ENCODE peak calls at places on chromosome 2, in six cellular contexts. One of them, this sample, is unnamed. For H3K4me1, the result is how much of the 10 kb centered on the place peaks cover.

GRCh38 chr2:190215620-190216019 is 104.0 kb downstream of the HIBCH start:
- DNase-seq in HCT116: no peak
- DNase-seq in SK-N-SH: peak
- DNase-seq in hepatocyte: no peak
- DNase-seq in HepG2: no peak
- DNase-seq in GM23338: peak
- DNase-seq in this sample: peak

GRCh38 chr2:190435031-190435677 is 27.0 kb downstream of the MFSD6 start:
- DNase-seq in HCT116: no peak
- DNase-seq in SK-N-SH: no peak
- DNase-seq in hepatocyte: no peak
- DNase-seq in HepG2: no peak
- DNase-seq in GM23338: no peak
- DNase-seq in this sample: no peak

GRCh38 chr2:43576983-43577892 is 18.6 kb downstream of the THADA start:
- DNase-seq in HCT116: no peak
- DNase-seq in SK-N-SH: peak
- DNase-seq in hepatocyte: peak
- DNase-seq in HepG2: peak
- DNase-seq in GM23338: peak
- DNase-seq in this sample: peak

GRCh38 chr2:33363599-33364300 is 112.7 kb upstream of the RASGRP3 start:
- DNase-seq in HCT116: no peak
- DNase-seq in SK-N-SH: no peak
- DNase-seq in hepatocyte: no peak
- DNase-seq in HepG2: no peak
- DNase-seq in GM23338: no peak
- DNase-seq in this sample: no peak

GRCh38 chr2:54632733-54633692 is 90.4 kb upstream of the EML6 start:
- DNase-seq in HCT116: no peak
- DNase-seq in SK-N-SH: no peak
- DNase-seq in hepatocyte: no peak
- DNase-seq in HepG2: no peak
- DNase-seq in GM23338: no peak
- DNase-seq in this sample: no peak

GRCh38 chr2:12412898-12413305 is 303.8 kb upstream of the TRIB2 start:
- DNase-seq in HCT116: no peak
- DNase-seq in SK-N-SH: peak
- DNase-seq in hepatocyte: no peak
- DNase-seq in HepG2: no peak
- DNase-seq in GM23338: no peak
- DNase-seq in this sample: no peak

GRCh38 chr2:59112258-59112657 is 871.1 kb upstream of the FANCL start:
- DNase-seq in HCT116: no peak
- DNase-seq in SK-N-SH: no peak
- DNase-seq in hepatocyte: no peak
- DNase-seq in HepG2: no peak
- DNase-seq in GM23338: no peak
- DNase-seq in this sample: no peak

GRCh38 chr2:71696381-71696780 is 243.0 kb downstream of the DYSF start:
- DNase-seq in HCT116: no peak
- DNase-seq in SK-N-SH: no peak
- DNase-seq in hepatocyte: no peak
- DNase-seq in HepG2: no peak
- DNase-seq in GM23338: no peak
- DNase-seq in this sample: no peak

GRCh38 chr2:110101911-110102774 is 13.5 kb downstream of the MALL start:
- DNase-seq in HCT116: no peak
- DNase-seq in SK-N-SH: peak
- DNase-seq in hepatocyte: no peak
- DNase-seq in HepG2: no peak
- DNase-seq in GM23338: no peak
- DNase-seq in this sample: no peak

GRCh38 chr2:215447056-215447455 is 11.2 kb upstream of the FN1 start:
- DNase-seq in HCT116: no peak
- DNase-seq in SK-N-SH: no peak
- DNase-seq in hepatocyte: no peak
- DNase-seq in HepG2: no peak
- DNase-seq in GM23338: no peak
- DNase-seq in this sample: no peak

DNA sequence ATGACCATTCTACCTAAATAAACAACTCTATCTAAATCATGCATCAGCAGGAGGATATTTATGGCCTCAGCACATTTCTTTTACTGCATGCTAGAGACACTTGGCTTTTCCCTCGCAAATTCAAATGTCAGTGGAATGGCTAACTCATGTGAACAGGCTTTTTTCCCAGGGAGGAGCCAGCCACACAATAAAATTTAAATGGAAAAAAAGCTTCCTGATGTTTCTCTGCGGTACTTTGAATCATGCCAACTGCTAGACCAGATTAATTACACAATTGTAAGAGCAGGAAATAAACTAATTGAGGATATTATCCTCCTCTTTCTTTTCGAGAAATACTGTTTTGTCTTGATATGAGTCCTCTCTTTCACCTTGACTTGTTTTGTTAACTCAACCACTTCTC is 676.3 kb downstream of the IRS1 start:
- DNase-seq in HCT116: no peak
- DNase-seq in SK-N-SH: no peak
- DNase-seq in hepatocyte: peak
- DNase-seq in HepG2: no peak
- DNase-seq in GM23338: no peak
- DNase-seq in this sample: no peak
- H3K4me1 ChIP-seq in HCT116: half or more
- H3K4me1 ChIP-seq in SK-N-SH: under half
- H3K4me1 ChIP-seq in hepatocyte: under half
- H3K4me1 ChIP-seq in HepG2: under half
- H3K4me1 ChIP-seq in GM23338: under half
- H3K4me1 ChIP-seq in this sample: under half

DNA sequence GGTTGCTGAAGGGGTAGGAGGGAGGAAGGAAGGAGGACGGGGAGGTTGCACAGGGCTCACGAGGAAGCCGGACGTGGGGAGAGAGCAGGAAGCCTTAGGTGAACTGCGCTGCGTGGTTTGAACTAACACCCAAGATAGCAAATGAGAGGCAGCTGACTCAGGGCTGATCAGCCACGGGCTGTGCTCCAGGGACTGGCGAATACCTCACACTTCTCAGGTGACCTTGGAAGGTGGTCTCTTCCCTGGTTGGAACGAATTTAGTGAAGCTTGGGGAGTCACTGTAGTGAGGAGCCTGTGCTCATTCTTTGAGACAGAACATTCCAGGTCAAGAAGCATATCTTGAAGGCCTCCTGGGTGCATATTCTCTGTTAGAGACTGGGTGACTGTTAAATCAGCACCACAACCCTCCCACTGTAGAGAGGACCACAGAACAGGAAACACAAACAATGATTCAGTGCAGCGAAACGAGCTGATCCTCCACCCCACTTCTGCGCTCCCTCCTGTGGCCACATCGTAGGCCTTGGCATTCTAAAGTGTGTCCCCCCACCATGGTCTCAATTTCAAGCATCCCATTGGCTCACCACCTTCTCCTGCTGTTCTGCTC is 33.8 kb downstream of the TOGARAM2 start:
- DNase-seq in HCT116: no peak
- DNase-seq in SK-N-SH: no peak
- DNase-seq in hepatocyte: no peak
- DNase-seq in HepG2: no peak
- DNase-seq in GM23338: no peak
- DNase-seq in this sample: no peak
- TF ChIP-seq CTCF in HCT116: no peak
- TF ChIP-seq CTCF in SK-N-SH: no peak
- TF ChIP-seq CTCF in hepatocyte: no peak
- TF ChIP-seq CTCF in HepG2: no peak
- TF ChIP-seq CTCF in GM23338: no peak
- TF ChIP-seq CTCF in this sample: no peak

GRCh38 chr2:106642679-106643078 is 155.5 kb downstream of the CD8B2 start:
- DNase-seq in HCT116: no peak
- DNase-seq in SK-N-SH: no peak
- DNase-seq in hepatocyte: no peak
- DNase-seq in HepG2: no peak
- DNase-seq in GM23338: no peak
- DNase-seq in this sample: no peak
- H3K4me2 ChIP-seq in HCT116: no peak
- H3K4me2 ChIP-seq in SK-N-SH: no peak
- H3K4me2 ChIP-seq in hepatocyte: no peak
- H3K4me2 ChIP-seq in HepG2: no peak
- H3K4me2 ChIP-seq in GM23338: no peak
- H3K4me2 ChIP-seq in this sample: no peak

GRCh38 chr2:105800036-105800755 is 55.5 kb downstream of the NCK2 start:
- DNase-seq in HCT116: no peak
- DNase-seq in SK-N-SH: no peak
- DNase-seq in hepatocyte: peak
- DNase-seq in HepG2: peak
- DNase-seq in GM23338: no peak
- DNase-seq in this sample: no peak
- H3K4me1 ChIP-seq in HCT116: under half
- H3K4me1 ChIP-seq in SK-N-SH: half or more
- H3K4me1 ChIP-seq in hepatocyte: half or more
- H3K4me1 ChIP-seq in HepG2: half or more
- H3K4me1 ChIP-seq in GM23338: under half
- H3K4me1 ChIP-seq in this sample: under half

This sample was measured in neural progenitor cell.